ENCODE peak calls at places on chromosome 3, in nine cellular contexts. K, V, E, H, M, U, Q, J and F are unnamed samples.

GRCh38 chr3:14153663-14154062 is 24.7 kb downstream of the XPC start:
- DNase-seq in K (no peak), V (no peak), E (no peak), H (no peak), M (no peak), U (no peak), Q (no peak), J (no peak), F (no peak)

GRCh38 chr3:12733566-12733965 is 25.5 kb downstream of the TMEM40 start:
- DNase-seq in K (no peak), V (no peak), E (no peak), H (no peak), M (no peak), U (no peak), Q (no peak), J (no peak), F (no peak)

GRCh38 chr3:133887075-133887950 is 8.4 kb downstream of the RAB6B start:
- DNase-seq in K (no peak), V (no peak), E (no peak), H (no peak), M (no peak), U (no peak), Q (no peak), J (no peak), F (no peak)

GRCh38 chr3:164779816-164780215 is 298.5 kb downstream of the SI start:
- DNase-seq in K (no peak), V (no peak), E (no peak), H (no peak), M (no peak), U (no peak), Q (no peak), J (no peak), F (no peak)

GRCh38 chr3:126713229-126713628 is 9.2 kb downstream of the CHCHD6 start:
- DNase-seq in K (no peak), V (no peak), E (no peak), H (no peak), M (no peak), U (no peak), Q (no peak), J (no peak), F (no peak)

GRCh38 chr3:133573054-133573628 is 345 bp upstream of the CDV3 start:
- DNase-seq in K (no peak), V (peak), E (peak), H (peak), M (peak), U (peak), Q (peak), J (peak), F (peak)

GRCh38 chr3:120077726-120078125 is 16.5 kb downstream of the GSK3B start:
- DNase-seq in K (no peak), V (no peak), E (no peak), H (no peak), M (no peak), U (no peak), Q (no peak), J (no peak), F (no peak)

GRCh38 chr3:15299036-15299435 is 33.4 kb downstream of the SH3BP5 start:
- DNase-seq in K (no peak), V (peak), E (no peak), H (no peak), M (no peak), U (no peak), Q (no peak), J (no peak), F (no peak)

GRCh38 chr3:138608322-138609214 is at the start of gene FAIM:
- DNase-seq in K (peak), V (peak), E (peak), H (no peak), M (peak), U (peak), Q (peak), J (peak), F (peak)

GRCh38 chr3:134242649-134243637 is 7.7 kb downstream of the RYK start:
- DNase-seq in K (no peak), V (no peak), E (no peak), H (no peak), M (no peak), U (peak), Q (no peak), J (peak), F (peak)

GRCh38 chr3:134392336-134392983 is 18.2 kb upstream of the AMOTL2 start:
- DNase-seq in K (peak), V (no peak), E (no peak), H (no peak), M (no peak), U (no peak), Q (no peak), J (no peak), F (no peak)

GRCh38 chr3:109178701-109179100 is 42.2 kb downstream of the C3orf85 start:
- DNase-seq in K (no peak), V (peak), E (no peak), H (no peak), M (no peak), U (no peak), Q (no peak), J (no peak), F (no peak)

GRCh38 chr3:138114431-138114918 is 933 bp downstream of the DZIP1L start:
- DNase-seq in K (no peak), V (peak), E (peak), H (no peak), M (no peak), U (peak), Q (no peak), J (peak), F (peak)

GRCh38 chr3:71902258-71903128 is 117.5 kb upstream of the PROK2 start:
- DNase-seq in K (no peak), V (no peak), E (no peak), H (no peak), M (no peak), U (no peak), Q (no peak), J (no peak), F (no peak)

GRCh38 chr3:89851974-89852621 is 744.7 kb downstream of the EPHA3 start:
- DNase-seq in K (no peak), V (no peak), E (peak), H (peak), M (no peak), U (no peak), Q (no peak), J (peak), F (no peak)